ENCODE peak calls at places on chromosomes 11 and 22, in eight cellular contexts. O, C, V, D, P, J, F and Q are unnamed samples.

GRCh38 chr11:94519478-94520084 is 7.3 kb downstream of the C11orf97 start:
- DNase-seq in O (no peak), C (peak), V (peak), D (no peak), P (no peak), J (no peak), F (no peak), Q (no peak)

GRCh38 chr11:15976433-15977045 is 379.8 kb downstream of the SOX6 start:
- DNase-seq in O (no peak), C (no peak), V (peak), D (no peak), P (no peak), J (no peak), F (no peak), Q (no peak)

GRCh38 chr11:122633219-122633829 is 22.2 kb upstream of the UBASH3B start:
- DNase-seq in O (no peak), C (no peak), V (peak), D (no peak), P (no peak), J (no peak), F (peak), Q (no peak)

GRCh38 chr11:79150966-79151365 is 289.9 kb downstream of the TENM4 start:
- DNase-seq in O (no peak), C (no peak), V (no peak), D (no peak), P (no peak), J (no peak), F (no peak), Q (no peak)

GRCh38 chr11:36131719-36132349 is 157.4 kb downstream of the COMMD9 start:
- DNase-seq in O (peak), C (no peak), V (peak), D (peak), P (no peak), J (no peak), F (peak), Q (peak)

GRCh38 chr11:46342237-46342636 is 5.0 kb upstream of the DGKZ start:
- DNase-seq in O (no peak), C (no peak), V (peak), D (no peak), P (no peak), J (no peak), F (no peak), Q (no peak)

GRCh38 chr22:29112680-29113079 is 39.8 kb downstream of the KREMEN1 start:
- DNase-seq in O (no peak), C (no peak), V (no peak), D (no peak), P (no peak), J (no peak), F (no peak), Q (no peak)

GRCh38 chr22:25120093-25120561 is 79.5 kb upstream of the CRYBB3 start:
- DNase-seq in O (peak), C (no peak), V (no peak), D (peak), P (no peak), J (no peak), F (no peak), Q (peak)

GRCh38 chr11:3853935-3854659 is 1.4 kb upstream of the STIM1 start:
- DNase-seq in O (peak), C (peak), V (no peak), D (no peak), P (peak), J (peak), F (no peak), Q (no peak)

GRCh38 chr22:29983296-29983917 is 96.9 kb upstream of the HORMAD2 start:
- DNase-seq in O (no peak), C (no peak), V (no peak), D (no peak), P (no peak), J (no peak), F (no peak), Q (no peak)

GRCh38 chr11:2673871-2674471 is 25.8 kb downstream of the KCNQ1OT1 start:
- DNase-seq in O (peak), C (no peak), V (no peak), D (no peak), P (no peak), J (no peak), F (no peak), Q (no peak)

GRCh38 chr22:44172370-44173108 is 8.2 kb upstream of the PARVG start:
- DNase-seq in O (peak), C (no peak), V (peak), D (no peak), P (no peak), J (no peak), F (no peak), Q (peak)

GRCh38 chr22:28938286-28938833 is 55.0 kb downstream of the ZNRF3 start:
- DNase-seq in O (no peak), C (no peak), V (no peak), D (no peak), P (no peak), J (no peak), F (no peak), Q (no peak)

GRCh38 chr11:47590026-47590861 is 3.8 kb downstream of the FAM180B start:
- DNase-seq in O (no peak), C (no peak), V (no peak), D (no peak), P (no peak), J (no peak), F (no peak), Q (no peak)

GRCh38 chr11:62611705-62612365 is 740 bp downstream of the EML3 start:
- DNase-seq in O (peak), C (no peak), V (peak), D (no peak), P (peak), J (no peak), F (peak), Q (no peak)

GRCh38 chr22:20590477-20591294 is 83.3 kb downstream of the MED15 start:
- DNase-seq in O (no peak), C (no peak), V (no peak), D (peak), P (no peak), J (no peak), F (no peak), Q (no peak)

GRCh38 chr11:2589538-2589934 is 110.3 kb downstream of the KCNQ1OT1 start:
- DNase-seq in O (peak), C (no peak), V (no peak), D (no peak), P (no peak), J (no peak), F (no peak), Q (no peak)

GRCh38 chr11:65437436-65438227 is 15.0 kb downstream of the NEAT1 start:
- DNase-seq in O (no peak), C (no peak), V (peak), D (peak), P (no peak), J (no peak), F (no peak), Q (peak)